ENCODE peak calls at places on chromosomes 2 and 18, in five cellular contexts. One of them, this sample, is unnamed.

GRCh38 chr18:49174478-49174877 is 223.7 kb upstream of the SMAD7 start:
- DNase-seq in HCT116: no peak
- DNase-seq in HepG2: no peak
- DNase-seq in H1: no peak
- DNase-seq in K562: no peak
- DNase-seq in this sample: no peak

GRCh38 chr18:64747803-64748202 is 598.9 kb upstream of the LINC00305 start:
- DNase-seq in HCT116: no peak
- DNase-seq in HepG2: no peak
- DNase-seq in H1: no peak
- DNase-seq in K562: no peak
- DNase-seq in this sample: no peak

GRCh38 chr2:227766361-227766883 is 20.7 kb downstream of the SCYGR8 start:
- DNase-seq in HCT116: peak
- DNase-seq in HepG2: peak
- DNase-seq in H1: peak
- DNase-seq in K562: peak
- DNase-seq in this sample: no peak

GRCh38 chr2:56713161-56713676 is 529.4 kb downstream of the CCDC85A start:
- DNase-seq in HCT116: no peak
- DNase-seq in HepG2: no peak
- DNase-seq in H1: no peak
- DNase-seq in K562: no peak
- DNase-seq in this sample: no peak

GRCh38 chr18:48790869-48791635 is 159.7 kb downstream of the SMAD7 start:
- DNase-seq in HCT116: no peak
- DNase-seq in HepG2: no peak
- DNase-seq in H1: no peak
- DNase-seq in K562: no peak
- DNase-seq in this sample: no peak

GRCh38 chr2:220811952-220812570 is 760.0 kb downstream of the EPHA4 start:
- DNase-seq in HCT116: no peak
- DNase-seq in HepG2: no peak
- DNase-seq in H1: no peak
- DNase-seq in K562: no peak
- DNase-seq in this sample: no peak

GRCh38 chr2:128301501-128301966 is 17.1 kb downstream of the HS6ST1 start:
- DNase-seq in HCT116: no peak
- DNase-seq in HepG2: no peak
- DNase-seq in H1: no peak
- DNase-seq in K562: no peak
- DNase-seq in this sample: no peak

GRCh38 chr18:57004366-57005121 is 142.3 kb upstream of the BOD1L2 start:
- DNase-seq in HCT116: no peak
- DNase-seq in HepG2: peak
- DNase-seq in H1: no peak
- DNase-seq in K562: no peak
- DNase-seq in this sample: peak

GRCh38 chr2:36246320-36246990 is 109.1 kb upstream of the CRIM1 start:
- DNase-seq in HCT116: no peak
- DNase-seq in HepG2: no peak
- DNase-seq in H1: no peak
- DNase-seq in K562: no peak
- DNase-seq in this sample: peak

GRCh38 chr2:74632939-74633312 is 15.2 kb downstream of the M1AP start:
- DNase-seq in HCT116: no peak
- DNase-seq in HepG2: no peak
- DNase-seq in H1: no peak
- DNase-seq in K562: no peak
- DNase-seq in this sample: no peak

GRCh38 chr2:102028470-102028869 is 36.7 kb downstream of the IL1R2 start:
- DNase-seq in HCT116: no peak
- DNase-seq in HepG2: no peak
- DNase-seq in H1: no peak
- DNase-seq in K562: no peak
- DNase-seq in this sample: no peak

GRCh38 chr2:62144689-62145477 is 51.0 kb upstream of the B3GNT2 start:
- DNase-seq in HCT116: no peak
- DNase-seq in HepG2: no peak
- DNase-seq in H1: no peak
- DNase-seq in K562: no peak
- DNase-seq in this sample: no peak

GRCh38 chr18:76205906-76206305 is 289.1 kb downstream of the ZNF516 start:
- DNase-seq in HCT116: no peak
- DNase-seq in HepG2: no peak
- DNase-seq in H1: no peak
- DNase-seq in K562: no peak
- DNase-seq in this sample: no peak

DNA sequence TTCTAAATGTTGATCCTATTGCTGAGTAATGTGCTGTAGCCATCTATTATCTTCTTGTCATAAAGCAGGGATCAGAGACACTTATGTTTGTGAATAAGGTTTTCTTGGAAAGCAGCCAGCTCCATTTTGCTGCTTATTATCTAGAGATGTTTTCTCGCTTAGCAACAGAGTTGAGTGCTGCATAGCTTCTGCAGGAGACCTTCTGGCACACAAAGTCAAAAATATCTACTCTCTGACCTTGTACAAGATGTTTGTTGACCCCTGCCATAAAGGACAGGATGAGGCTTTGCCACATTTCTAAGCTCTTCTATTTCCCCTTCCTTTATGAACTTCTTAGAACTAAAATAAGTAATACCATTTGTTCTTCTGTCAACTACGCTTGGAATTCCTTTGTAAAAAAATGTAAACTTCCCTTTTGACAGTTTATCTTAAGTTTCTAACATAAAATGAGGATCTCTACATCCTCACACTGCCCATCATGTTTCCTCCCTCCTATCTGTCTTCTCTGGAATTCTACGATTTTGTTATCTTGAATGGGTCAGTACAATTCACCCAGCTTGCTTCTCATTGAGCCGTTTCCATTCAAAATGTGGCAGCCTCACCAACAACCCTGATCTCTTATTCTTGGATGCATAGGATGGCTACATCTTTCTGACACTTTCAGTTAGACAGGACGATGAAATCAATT is 1377.1 kb downstream of the SUCLG1 start:
- DNase-seq in HCT116: no peak
- DNase-seq in HepG2: peak
- DNase-seq in H1: no peak
- DNase-seq in K562: no peak
- DNase-seq in this sample: no peak
- TF ChIP-seq SIN3A in HCT116: no peak
- TF ChIP-seq SIN3A in HepG2: no peak
- TF ChIP-seq SIN3A in H1: no peak
- TF ChIP-seq SIN3A in K562: no peak
- TF ChIP-seq SIN3A in this sample: no peak

DNA sequence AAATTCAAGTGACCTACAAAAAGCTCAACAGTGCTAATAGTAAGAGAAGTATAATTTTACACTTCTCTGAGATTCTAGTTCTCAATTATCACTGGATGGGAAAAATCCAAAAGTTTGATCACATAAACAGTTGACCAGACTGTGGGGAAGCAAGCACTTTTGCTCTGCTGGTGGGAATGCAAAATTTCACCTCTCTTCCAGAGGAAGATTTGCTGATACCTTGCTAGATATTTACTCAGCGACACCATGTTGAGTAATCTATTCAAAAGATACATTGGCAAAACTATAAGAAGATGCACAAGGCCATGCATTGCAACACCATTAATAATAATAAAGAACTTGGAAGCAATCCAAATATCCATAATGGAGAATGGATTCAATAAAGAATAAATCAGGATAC is 204.4 kb downstream of the MREG start:
- DNase-seq in HCT116: no peak
- DNase-seq in HepG2: no peak
- DNase-seq in H1: no peak
- DNase-seq in K562: no peak
- DNase-seq in this sample: no peak
- TF ChIP-seq ATF3 in HCT116: no peak
- TF ChIP-seq ATF3 in HepG2: no peak
- TF ChIP-seq ATF3 in H1: no peak
- TF ChIP-seq ATF3 in K562: no peak
- TF ChIP-seq ATF3 in this sample: no peak

GRCh38 chr2:70921031-70921430 is 14.7 kb upstream of the ATP6V1B1 start:
- DNase-seq in HCT116: no peak
- DNase-seq in HepG2: no peak
- DNase-seq in H1: no peak
- DNase-seq in K562: no peak
- DNase-seq in this sample: no peak

GRCh38 chr2:70926042-70926441 is 9.7 kb upstream of the ATP6V1B1 start:
- DNase-seq in HCT116: no peak
- DNase-seq in HepG2: no peak
- DNase-seq in H1: no peak
- DNase-seq in K562: no peak
- DNase-seq in this sample: no peak

GRCh38 chr2:70921839-70922590 is 13.7 kb upstream of the ATP6V1B1 start:
- DNase-seq in HCT116: no peak
- DNase-seq in HepG2: peak
- DNase-seq in H1: no peak
- DNase-seq in K562: no peak
- DNase-seq in this sample: no peak

GRCh38 chr2:70922591-70923234 is 13.0 kb upstream of the ATP6V1B1 start:
- DNase-seq in HCT116: no peak
- DNase-seq in HepG2: no peak
- DNase-seq in H1: no peak
- DNase-seq in K562: no peak
- DNase-seq in this sample: no peak

DNA sequence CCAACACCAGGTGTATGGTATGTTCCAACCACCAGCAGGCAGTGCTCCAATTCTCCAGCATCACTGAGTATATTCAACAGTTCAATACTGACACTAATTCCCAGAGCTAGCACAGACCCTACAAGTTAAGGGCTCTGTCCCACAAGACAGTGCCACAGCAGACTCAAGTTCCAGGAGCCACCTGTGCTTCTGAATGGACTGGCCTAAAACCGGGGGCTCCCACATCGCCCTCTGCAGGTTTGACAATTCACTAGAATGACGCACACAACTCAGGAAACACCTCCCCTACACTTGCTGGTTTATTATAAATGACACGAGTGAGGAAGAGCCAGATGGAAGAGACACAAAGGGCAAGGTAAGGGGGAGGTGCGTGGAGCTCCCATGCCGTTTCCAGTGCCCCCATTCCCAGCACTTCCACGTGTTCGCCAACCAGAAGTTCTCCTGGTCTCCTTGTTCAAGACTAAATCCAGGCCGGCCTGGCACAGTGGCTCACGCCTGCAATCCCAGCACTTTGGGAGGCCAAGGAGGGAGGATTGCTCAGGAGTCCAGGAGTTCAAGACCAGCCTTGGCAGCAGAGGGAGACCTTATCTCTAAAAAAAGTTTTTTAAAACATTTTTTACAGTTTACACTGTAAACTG is 12.2 kb upstream of the ATP6V1B1 start:
- DNase-seq in HCT116: no peak
- DNase-seq in HepG2: no peak
- DNase-seq in H1: no peak
- DNase-seq in K562: peak
- DNase-seq in this sample: no peak
- TF ChIP-seq SIN3A in HCT116: no peak
- TF ChIP-seq SIN3A in HepG2: no peak
- TF ChIP-seq SIN3A in H1: no peak
- TF ChIP-seq SIN3A in K562: no peak
- TF ChIP-seq SIN3A in this sample: no peak

GRCh38 chr2:126777620-126777978 is 121.1 kb upstream of the TEX51 start:
- DNase-seq in HCT116: no peak
- DNase-seq in HepG2: no peak
- DNase-seq in H1: no peak
- DNase-seq in K562: no peak
- DNase-seq in this sample: no peak
- TF ChIP-seq ATF3 in HCT116: no peak
- TF ChIP-seq ATF3 in HepG2: no peak
- TF ChIP-seq ATF3 in H1: no peak
- TF ChIP-seq ATF3 in K562: no peak
- TF ChIP-seq ATF3 in this sample: no peak

GRCh38 chr18:60675801-60676200 is 303.2 kb upstream of the MC4R start:
- DNase-seq in HCT116: no peak
- DNase-seq in HepG2: no peak
- DNase-seq in H1: no peak
- DNase-seq in K562: no peak
- DNase-seq in this sample: no peak
- TF ChIP-seq SIN3A in HCT116: no peak
- TF ChIP-seq SIN3A in HepG2: no peak
- TF ChIP-seq SIN3A in H1: no peak
- TF ChIP-seq SIN3A in K562: no peak
- TF ChIP-seq SIN3A in this sample: no peak

DNA sequence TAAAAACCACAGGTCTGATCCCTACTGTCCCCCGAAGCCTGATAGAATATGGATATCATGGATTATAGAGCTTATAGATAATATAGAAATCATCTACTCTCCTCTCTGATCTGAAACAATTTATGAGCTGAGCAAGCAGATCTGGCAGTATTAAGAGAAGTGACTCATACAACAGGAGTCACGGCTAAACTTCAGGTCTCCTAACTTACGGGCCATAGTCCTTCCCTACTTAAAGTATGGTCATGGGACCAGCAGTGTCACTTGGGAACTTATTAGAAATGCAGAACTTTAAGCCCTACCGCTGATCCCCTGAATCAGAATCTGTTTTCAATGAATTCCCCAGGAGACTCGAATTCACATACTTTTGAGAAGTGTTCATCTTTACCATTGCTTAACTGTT is 195.7 kb upstream of the FANCL start:
- DNase-seq in HCT116: no peak
- DNase-seq in HepG2: no peak
- DNase-seq in H1: no peak
- DNase-seq in K562: no peak
- DNase-seq in this sample: no peak
- TF ChIP-seq ATF3 in HCT116: no peak
- TF ChIP-seq ATF3 in HepG2: no peak
- TF ChIP-seq ATF3 in H1: no peak
- TF ChIP-seq ATF3 in K562: no peak
- TF ChIP-seq ATF3 in this sample: no peak